ENCODE peak calls at places on chromosome 11, in four cellular contexts. H is T-helper 9 cell; L is effector CD4-positive, alpha-beta T cell; Z is A673. O is an unnamed sample.

GRCh38 chr11:67558084-67558772 is 25.4 kb upstream of the GSTP1 start:
- DNase-seq in L (no peak), Z (no peak), H (no peak), O (no peak)

GRCh38 chr11:73404048-73404447 is 27.8 kb downstream of the RELT start:
- DNase-seq in H (no peak), Z (peak), L (no peak), O (peak)

GRCh38 chr11:11510939-11511338 is 110.9 kb downstream of the GALNT18 start:
- DNase-seq in H (no peak), Z (no peak), L (no peak), O (peak)

GRCh38 chr11:95154514-95154913 is 64.9 kb downstream of the ENDOD1 start:
- DNase-seq in H (peak), Z (peak), L (peak), O (peak)

GRCh38 chr11:110362916-110363574 is 66.6 kb upstream of the RDX start:
- DNase-seq in H (no peak), L (no peak), Z (peak), O (peak)

GRCh38 chr11:46120711-46121327 is 435 bp downstream of the PHF21A start:
- DNase-seq in Z (peak), H (peak), L (no peak), O (peak)

GRCh38 chr11:77346906-77347603 is 45.6 kb upstream of the GDPD4 start:
- DNase-seq in Z (peak), H (no peak), L (no peak), O (no peak)

GRCh38 chr11:95505927-95506426 is 275.0 kb upstream of the SESN3 start:
- DNase-seq in Z (no peak), L (no peak), H (no peak), O (peak)

GRCh38 chr11:69013009-69013951 is at the start of gene MRGPRF:
- DNase-seq in L (no peak), H (no peak), Z (peak), O (peak)

GRCh38 chr11:73288873-73289707 is 17.0 kb downstream of the P2RY6 start:
- DNase-seq in L (no peak), H (peak), Z (peak), O (peak)

GRCh38 chr11:45666648-45667642 is 1.5 kb upstream of the CHST1 start:
- DNase-seq in L (no peak), Z (no peak), H (no peak), O (no peak)